ENCODE peak calls at places on chromosome 10, in six cellular contexts. O, S, K, C, B and E are unnamed samples.
A peak's percentile ranks its signal among the peaks of the same experiment; 100 is the strongest.

GRCh38 chr10:43653746-43654145 is 5.1 kb upstream of the ZNF32 start:
- DNase-seq in O (no peak), S (no peak), K (no peak), C (no peak), B (no peak), E (no peak)

GRCh38 chr10:62919776-62920175 is 103.6 kb upstream of the EGR2 start:
- DNase-seq in O (no peak), S (peak; percentile 40), K (no peak), C (peak; percentile 37), B (no peak), E (no peak)

GRCh38 chr10:102660891-102661613 is 16.8 kb downstream of the TRIM8 start:
- DNase-seq in O (peak; percentile 56), S (peak; percentile 81), K (no peak), C (peak; percentile 84), B (no peak), E (no peak)

GRCh38 chr10:89553064-89553734 is 17.8 kb upstream of the SLC16A12 start:
- DNase-seq in O (no peak), S (peak; percentile 92), K (no peak), C (peak; percentile 94), B (no peak), E (peak; percentile 44)

GRCh38 chr10:22433875-22434274 is 88.6 kb downstream of the SPAG6 start:
- DNase-seq in O (no peak), S (peak; percentile 92), K (no peak), C (peak; percentile 91), B (no peak), E (no peak)

GRCh38 chr10:125775491-125776106 is at the start of gene MMP21:
- DNase-seq in O (no peak), S (no peak), K (no peak), C (no peak), B (no peak), E (no peak)

GRCh38 chr10:99431190-99431549 is 746 bp upstream of the GOT1 start:
- DNase-seq in O (peak; percentile 67), S (peak; percentile 51), K (peak; percentile 79), C (peak; percentile 50), B (no peak), E (peak; percentile 26)

GRCh38 chr10:129516846-129517679 is 50.0 kb downstream of the MGMT start:
- DNase-seq in O (no peak), S (no peak), K (no peak), C (no peak), B (no peak), E (no peak)

GRCh38 chr10:77756319-77757232 is 119.0 kb upstream of the KCNMA1 start:
- DNase-seq in O (peak; percentile 38), S (peak; percentile 84), K (no peak), C (peak; percentile 79), B (no peak), E (peak; percentile 64)

GRCh38 chr10:71397340-71398212 is 856 bp downstream of the CDH23 start:
- DNase-seq in O (no peak), S (no peak), K (peak; percentile 58), C (no peak), B (no peak), E (no peak)

GRCh38 chr10:77350711-77351119 is 286.9 kb downstream of the KCNMA1 start:
- DNase-seq in O (no peak), S (peak; percentile 97), K (peak; percentile 77), C (peak; percentile 99), B (no peak), E (peak; percentile 86)

GRCh38 chr10:93816123-93816747 is 58.5 kb downstream of the LGI1 start:
- DNase-seq in O (peak; percentile 46), S (peak; percentile 72), K (peak; percentile 84), C (peak; percentile 61), B (no peak), E (peak; percentile 55)

GRCh38 chr10:93818086-93818485 is 60.4 kb downstream of the LGI1 start:
- DNase-seq in O (no peak), S (no peak), K (no peak), C (no peak), B (no peak), E (no peak)

GRCh38 chr10:93813507-93814465 is 56.0 kb downstream of the LGI1 start:
- DNase-seq in O (peak; percentile 67), S (peak; percentile 48), K (peak; percentile 62), C (peak; percentile 31), B (no peak), E (peak; percentile 61)

GRCh38 chr10:93812664-93813338 is 55.1 kb downstream of the LGI1 start:
- DNase-seq in O (no peak), S (no peak), K (no peak), C (no peak), B (no peak), E (no peak)

GRCh38 chr10:93815304-93816091 is 57.8 kb downstream of the LGI1 start:
- DNase-seq in O (no peak), S (no peak), K (no peak), C (no peak), B (no peak), E (no peak)
- TF ChIP-seq CTCF in O (no peak), S (no peak), K (no peak), C (no peak), B (no peak), E (no peak)

GRCh38 chr10:46998595-46998994 is 87.4 kb downstream of the PTPN20 start:
- DNase-seq in O (no peak), S (no peak), K (no peak), C (no peak), B (no peak), E (no peak)

GRCh38 chr10:46998192-46998591 is 87.0 kb downstream of the PTPN20 start:
- DNase-seq in O (no peak), S (no peak), K (no peak), C (no peak), B (no peak), E (no peak)

GRCh38 chr10:46995234-46995633 is 84.0 kb downstream of the PTPN20 start:
- DNase-seq in O (no peak), S (peak; percentile 7), K (no peak), C (peak; percentile 8), B (no peak), E (no peak)

GRCh38 chr10:46992794-46993552 is 81.7 kb downstream of the PTPN20 start:
- DNase-seq in O (no peak), S (peak; percentile 79), K (peak; percentile 66), C (peak; percentile 67), B (no peak), E (no peak)
- TF ChIP-seq CTCF in O (no peak), S (peak; percentile 61), K (no peak), C (peak; percentile 65), B (no peak), E (peak; percentile 42)

GRCh38 chr10:119723624-119724023 is 2.2 kb upstream of the INPP5F start:
- DNase-seq in O (no peak), S (no peak), K (no peak), C (no peak), B (no peak), E (no peak)
- TF ChIP-seq CTCF in O (no peak), S (no peak), K (no peak), C (no peak), B (no peak), E (no peak)

GRCh38 chr10:101301111-101301731 is 52.7 kb upstream of the BTRC start:
- DNase-seq in O (peak; percentile 35), S (peak; percentile 67), K (no peak), C (peak; percentile 34), B (no peak), E (peak; percentile 73)
- TF ChIP-seq CTCF in O (no peak), S (peak; percentile 63), K (no peak), C (peak; percentile 47), B (no peak), E (peak; percentile 27)

GRCh38 chr10:107498983-107499382 is 334.5 kb upstream of the SORCS1 start:
- DNase-seq in O (no peak), S (no peak), K (no peak), C (no peak), B (no peak), E (no peak)
- TF ChIP-seq CTCF in O (no peak), S (no peak), K (no peak), C (no peak), B (no peak), E (no peak)

GRCh38 chr10:55305281-55305680 is 504.2 kb upstream of the PCDH15 start:
- DNase-seq in O (no peak), S (no peak), K (no peak), C (no peak), B (no peak), E (no peak)

GRCh38 chr10:55311823-55312431 is 510.9 kb upstream of the PCDH15 start:
- DNase-seq in O (no peak), S (no peak), K (no peak), C (no peak), B (no peak), E (no peak)

DNA sequence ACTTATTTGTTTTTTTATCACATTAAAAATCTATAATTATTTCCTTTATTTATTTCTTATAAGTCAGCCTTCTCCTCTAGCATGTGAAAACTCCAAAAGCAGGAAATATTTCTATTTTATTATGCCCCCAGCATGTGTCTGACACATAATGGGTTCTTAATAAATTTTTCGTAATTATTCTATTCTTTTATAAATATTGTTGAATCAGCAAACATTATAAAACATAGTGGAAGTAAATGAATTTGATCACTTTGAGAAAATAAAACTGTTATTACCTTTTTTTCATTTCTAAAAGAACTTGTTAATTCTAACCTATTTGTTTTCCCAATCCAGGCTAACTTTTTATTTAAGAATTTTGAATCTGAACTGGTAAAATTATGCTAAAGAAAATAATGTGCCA is 509.1 kb upstream of the PCDH15 start:
- DNase-seq in O (no peak), S (no peak), K (no peak), C (no peak), B (no peak), E (no peak)
- TF ChIP-seq CTCF in O (no peak), S (no peak), K (no peak), C (no peak), B (no peak), E (no peak)

DNA sequence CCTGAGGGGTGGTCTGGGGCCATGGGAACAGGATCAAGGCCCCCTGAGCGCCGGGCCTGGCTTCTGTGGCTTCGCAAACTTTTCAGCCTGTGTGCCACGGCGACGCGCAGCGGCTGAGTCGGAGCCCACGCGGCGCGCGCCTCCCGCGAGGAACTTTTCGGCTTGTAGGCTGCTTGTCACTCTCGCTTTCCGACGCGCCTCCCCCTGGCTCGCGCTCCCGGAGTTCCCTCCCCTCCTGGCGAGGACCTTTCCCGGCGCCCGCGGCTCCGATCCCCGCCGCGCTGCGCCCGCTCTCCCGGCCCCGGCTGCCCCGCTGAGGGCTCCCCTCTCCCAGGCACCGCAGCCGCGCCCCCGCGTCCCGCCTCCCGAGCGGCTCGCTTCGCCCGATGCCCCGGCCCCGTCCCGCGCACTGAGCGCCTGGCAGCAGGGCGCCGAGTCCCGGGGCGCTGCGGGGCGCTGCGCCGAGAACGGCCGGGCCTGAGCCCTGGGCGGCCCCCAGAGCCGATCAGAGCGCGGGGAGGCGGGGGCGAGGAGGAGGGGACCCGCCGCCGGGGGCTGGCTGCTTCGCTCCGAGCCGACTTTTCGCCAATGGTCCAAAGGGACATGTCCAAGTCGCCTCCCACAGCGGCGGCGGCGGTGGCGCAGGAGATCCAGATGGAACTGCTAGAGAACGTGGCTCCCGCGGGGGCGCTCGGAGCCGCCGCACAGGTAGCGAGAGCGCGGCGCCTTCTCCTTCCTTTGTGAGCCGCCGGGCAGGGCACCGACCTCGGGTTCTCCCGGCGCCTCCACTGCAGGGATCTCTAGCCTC is at the start of gene CACNB2:
- DNase-seq in O (peak; percentile 79), S (peak; percentile 60), K (no peak), C (peak; percentile 69), B (no peak), E (no peak)
- TF ChIP-seq CTCF in O (no peak), S (no peak), K (no peak), C (no peak), B (no peak), E (no peak)

GRCh38 chr10:58152698-58153263 is 114.9 kb downstream of the IPMK start:
- DNase-seq in O (peak; percentile 45), S (peak; percentile 68), K (no peak), C (peak; percentile 63), B (no peak), E (peak; percentile 81)
- TF ChIP-seq CTCF in O (peak; percentile 34), S (peak; percentile 70), K (peak; percentile 13), C (peak; percentile 78), B (no peak), E (peak; percentile 81)